ENCODE peak calls at places on chromosome 20, in four cellular contexts. L is neural progenitor cell, Q is MM.1S, N is PC-3. E is an unnamed sample.

GRCh38 chr20:54668271-54669053 is 193.1 kb downstream of the DOK5 start:
- DNase-seq in L (peak; percentile 60), Q (peak; percentile 73), N (peak; percentile 63), E (peak; percentile 53)

GRCh38 chr20:48603116-48603818 is 224.5 kb downstream of the PREX1 start:
- DNase-seq in L (peak; percentile 80), N (no peak), Q (no peak), E (no peak)

GRCh38 chr20:23879811-23880374 is 345 bp upstream of the CST5 start:
- DNase-seq in Q (no peak), N (peak; percentile 49), L (no peak), E (no peak)

GRCh38 chr20:43535370-43536004 is 23.3 kb upstream of the SGK2 start:
- DNase-seq in Q (no peak), L (no peak), N (no peak), E (no peak)

GRCh38 chr20:3082955-3083952 is 1.3 kb downstream of the AVP start:
- DNase-seq in Q (no peak), N (no peak), L (peak; percentile 47), E (no peak)

GRCh38 chr20:7499201-7499600 is 441.1 kb downstream of the HAO1 start:
- DNase-seq in Q (no peak), N (no peak), L (no peak), E (no peak)

GRCh38 chr20:51918561-51918960 is 116.2 kb upstream of the SALL4 start:
- DNase-seq in N (peak; percentile 56), Q (no peak), L (no peak), E (no peak)

GRCh38 chr20:58389324-58389967 is 417 bp downstream of the VAPB start:
- DNase-seq in Q (peak; percentile 51), L (peak; percentile 77), N (peak; percentile 52), E (peak; percentile 83)

GRCh38 chr20:45449528-45449927 is 20.0 kb upstream of the WFDC2 start:
- DNase-seq in L (no peak), Q (no peak), N (no peak), E (no peak)

GRCh38 chr20:50958733-50959542 is at the start of gene MOCS3:
- DNase-seq in Q (peak; percentile 92), L (peak; percentile 94), N (peak; percentile 98), E (peak; percentile 97)

GRCh38 chr20:1813101-1813529 is 82.1 kb upstream of the SIRPA start:
- DNase-seq in L (no peak), N (peak; percentile 96), Q (no peak), E (peak; percentile 93)

GRCh38 chr20:64176548-64177419 is 12.5 kb downstream of the MYT1 start:
- DNase-seq in L (no peak), N (no peak), Q (no peak), E (no peak)

GRCh38 chr20:58888521-58889333 is 36.2 kb downstream of the GNAS start:
- DNase-seq in Q (peak; percentile 82), L (peak; percentile 96), N (peak; percentile 83), E (peak; percentile 89)

GRCh38 chr20:34791289-34792020 is 34.0 kb downstream of the NCOA6 start:
- DNase-seq in L (peak; percentile 28), N (peak; percentile 50), Q (no peak), E (peak; percentile 75)

GRCh38 chr20:8756410-8756809 is 312.5 kb upstream of the PLCB4 start:
- DNase-seq in N (peak; percentile 77), L (no peak), Q (no peak), E (peak; percentile 98)

GRCh38 chr20:8996817-8997512 is 71.9 kb upstream of the PLCB4 start:
- DNase-seq in N (no peak), Q (no peak), L (peak; percentile 35), E (no peak)

GRCh38 chr20:43096471-43096870 is 93.2 kb downstream of the PTPRT start:
- DNase-seq in Q (no peak), N (no peak), L (peak; percentile 25), E (no peak)

GRCh38 chr20:54611701-54612487 is 136.5 kb downstream of the DOK5 start:
- DNase-seq in N (no peak), Q (no peak), L (no peak), E (no peak)

GRCh38 chr20:8272758-8273157 is 140.7 kb downstream of the PLCB1 start:
- DNase-seq in Q (no peak), N (no peak), L (no peak), E (no peak)

GRCh38 chr20:58550661-58551060 is 35.5 kb upstream of the APCDD1L start:
- DNase-seq in Q (no peak), N (no peak), L (no peak), E (peak; percentile 95)

GRCh38 chr20:61556116-61556515 is 304.1 kb downstream of the CDH4 start:
- DNase-seq in Q (no peak), L (no peak), N (no peak), E (peak; percentile 89)

GRCh38 chr20:49132995-49133451 is 55.1 kb downstream of the STAU1 start:
- DNase-seq in Q (peak; percentile 62), L (peak; percentile 74), N (peak; percentile 90), E (peak; percentile 84)

GRCh38 chr20:17933711-17934110 is 34.9 kb downstream of the SNX5 start:
- DNase-seq in L (peak; percentile 13), Q (no peak), N (no peak), E (no peak)
- H3K9ac ChIP-seq in L (no peak overlapping the region), Q (no peak overlapping the region), N (no peak overlapping the region), E (no peak overlapping the region)

GRCh38 chr20:62995481-62995880 is 11.3 kb downstream of the BHLHE23 start:
- DNase-seq in N (no peak), L (no peak), Q (no peak), E (no peak)
- TF ChIP-seq EZH2 in N (no peak), L (no peak), Q (no peak), E (no peak)

DNA sequence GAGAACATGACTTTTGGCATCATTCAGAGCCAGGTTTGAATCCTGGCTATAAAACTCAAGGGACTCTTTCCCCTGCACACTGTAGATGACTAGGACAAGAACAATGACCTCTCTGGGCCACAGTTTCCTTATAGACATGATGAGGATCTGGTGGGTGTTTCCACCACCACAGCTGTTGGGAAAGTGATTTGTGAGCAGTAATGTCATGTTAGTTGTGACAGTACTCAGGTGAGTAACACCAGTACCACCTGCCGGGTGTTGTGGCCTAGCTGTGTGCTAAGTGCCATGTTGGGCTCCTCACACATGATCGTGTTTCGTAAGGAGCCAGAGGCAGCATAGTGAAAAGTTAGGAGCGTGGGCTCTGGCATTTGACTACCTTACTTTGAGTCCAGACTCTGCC is 24.1 kb downstream of the HM13 start:
- DNase-seq in Q (no peak), L (no peak), N (no peak), E (no peak)
- H3F3A ChIP-seq in Q (peaks cover 7% of the 10 kb centered on the region), L (no peaks in the 10 kb centered on the region), N (peaks cover 6% of the 10 kb centered on the region), E (peaks cover 67% of the 10 kb centered on the region)

DNA sequence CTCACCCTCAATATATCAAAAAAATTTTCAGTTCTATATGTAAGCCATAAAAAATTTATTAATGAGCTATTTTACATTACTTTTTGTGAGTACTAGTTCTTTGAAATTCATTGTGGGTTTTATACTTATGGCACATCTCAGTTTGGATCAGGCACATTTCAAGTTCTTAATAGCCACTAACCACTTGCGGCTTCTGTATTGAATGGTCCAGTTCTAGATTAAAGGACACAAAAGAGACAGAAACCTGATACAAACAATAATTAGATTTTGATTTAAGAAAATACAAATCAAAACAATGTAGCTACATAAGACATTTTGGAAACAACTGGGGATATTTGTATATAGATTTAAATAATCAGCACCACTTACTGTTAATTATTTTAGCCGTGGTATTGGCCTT is 86.6 kb upstream of the RNF24 start:
- DNase-seq in L (no peak), N (no peak), Q (no peak), E (no peak)
- H3K9ac ChIP-seq in L (no peak overlapping the region), N (no peak overlapping the region), Q (no peak overlapping the region), E (no peak overlapping the region)

DNA sequence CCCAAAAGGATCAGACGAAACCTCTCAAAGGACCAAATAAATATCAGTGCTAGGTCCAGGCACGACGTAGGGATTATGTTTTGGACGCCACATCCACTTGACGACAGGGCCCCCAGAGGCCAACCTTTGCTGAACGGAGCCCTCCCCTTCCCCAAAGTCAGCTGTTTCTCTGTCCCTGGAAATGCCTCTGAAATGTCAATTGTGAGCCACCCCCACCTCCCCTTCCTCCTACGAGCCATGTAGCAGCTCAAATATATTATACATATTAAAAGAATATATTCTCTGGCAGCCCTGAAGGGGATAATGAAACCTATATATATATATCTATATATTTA is 39.6 kb upstream of the BLCAP start:
- DNase-seq in Q (no peak), L (no peak), N (no peak), E (no peak)
- TF ChIP-seq EZH2 in Q (no peak), L (no peak), N (no peak), E (no peak)

GRCh38 chr20:31568773-31569162 is 36.3 kb upstream of the ID1 start:
- DNase-seq in L (no peak), N (no peak), Q (no peak), E (no peak)

GRCh38 chr20:31567380-31567720 is 37.7 kb upstream of the ID1 start:
- DNase-seq in L (no peak), Q (no peak), N (no peak), E (no peak)

GRCh38 chr20:31566658-31567379 is 38.3 kb upstream of the ID1 start:
- DNase-seq in N (peak; percentile 84), L (no peak), Q (peak; percentile 87), E (no peak)

GRCh38 chr20:31569163-31570020 is 35.7 kb upstream of the ID1 start:
- DNase-seq in L (peak; percentile 65), Q (peak; percentile 38), N (peak; percentile 59), E (peak; percentile 80)

GRCh38 chr20:31568041-31568731 is 36.9 kb upstream of the ID1 start:
- DNase-seq in L (no peak), Q (no peak), N (no peak), E (peak; percentile 44)
- H3F3A ChIP-seq in L (peaks cover 20% of the 10 kb centered on the region), Q (peaks cover 65% of the 10 kb centered on the region), N (no peaks in the 10 kb centered on the region), E (peaks cover 65% of the 10 kb centered on the region)

GRCh38 chr20:37314099-37314498 is 24.6 kb downstream of the MANBAL start:
- DNase-seq in N (no peak), Q (no peak), L (no peak), E (no peak)
- H3K9ac ChIP-seq in N (no peak overlapping the region), Q (no peak overlapping the region), L (no peak overlapping the region), E (peak overlapping the region; percentile 61)

GRCh38 chr20:22581437-22582385 is 2.7 kb downstream of the FOXA2 start:
- DNase-seq in L (peak; percentile 61), N (no peak), Q (no peak), E (no peak)
- TF ChIP-seq EZH2 in L (peak; percentile 97), N (no peak), Q (no peak), E (peak; percentile 58)

DNA sequence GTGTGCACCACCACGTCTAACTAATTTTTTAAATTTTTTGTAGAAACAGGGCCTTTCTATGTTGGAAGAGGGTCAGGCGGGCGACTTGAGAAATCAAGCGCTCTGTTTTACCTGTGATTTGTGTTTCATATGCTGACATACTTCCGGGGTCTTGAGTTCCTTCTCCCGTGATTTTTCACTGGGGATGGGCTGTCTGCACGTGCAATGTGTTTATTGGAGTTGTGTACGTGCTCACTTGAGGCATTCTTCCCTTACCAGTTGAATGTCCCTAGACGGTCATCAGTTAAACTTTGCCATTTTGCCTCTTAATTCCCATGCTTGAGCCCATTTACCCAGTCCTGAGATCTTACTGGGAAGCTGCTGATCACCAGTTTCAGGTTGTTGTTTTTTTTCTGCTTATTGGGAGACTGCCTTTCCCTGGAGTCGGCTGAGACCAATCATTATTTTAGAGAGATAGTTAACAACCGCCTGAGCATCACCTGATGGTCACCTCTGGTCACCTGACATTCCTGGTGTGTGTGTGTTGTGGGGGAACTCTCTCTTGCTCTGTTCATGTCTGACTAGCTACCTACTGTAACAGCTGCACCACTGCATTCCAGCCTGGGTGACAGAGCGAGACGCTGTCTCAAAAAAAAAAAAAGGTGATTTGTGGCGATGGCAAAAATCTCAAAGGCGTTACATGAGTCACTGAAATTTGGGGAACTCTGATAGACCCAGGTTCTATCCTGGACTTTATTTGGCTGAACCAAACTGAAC is 34.8 kb upstream of the NCOA3 start:
- DNase-seq in N (no peak), Q (no peak), L (no peak), E (no peak)
- H3F3A ChIP-seq in N (no peaks in the 10 kb centered on the region), Q (peaks cover 16% of the 10 kb centered on the region), L (no peaks in the 10 kb centered on the region), E (peaks cover 23% of the 10 kb centered on the region)

E was measured in GM23248.